ENCODE peak calls at places on chromosomes 1 and 21, in five cellular contexts. Z is ovary, G is fibroblast of lung, P is heart left ventricle, L is tibial nerve. X is an unnamed sample. For H3K27me3, the result is how much of the 10 kb centered on the place peaks cover.

GRCh38 chr1:243550276-243550675 is 294.4 kb downstream of the SDCCAG8 start:
- DNase-seq in Z (no peak), G (peak), P (no peak), L (no peak), X (no peak)

GRCh38 chr1:229434641-229435051 is 752 bp upstream of the ACTA1 start:
- DNase-seq in Z (no peak), G (no peak), P (no peak), L (no peak), X (no peak)

GRCh38 chr1:210700083-210700482 is 371.4 kb downstream of the HHAT start:
- DNase-seq in Z (no peak), G (no peak), P (no peak), L (no peak), X (no peak)

GRCh38 chr1:51329443-51330325 is 678 bp downstream of the TTC39A start:
- DNase-seq in Z (no peak), G (no peak), P (no peak), L (no peak), X (no peak)

GRCh38 chr21:30613836-30614235 is at the start of gene KRTAP6-1:
- DNase-seq in Z (no peak), G (no peak), P (no peak), L (no peak), X (no peak)

GRCh38 chr1:148334339-148335130 is 148.6 kb downstream of the PPIAL4G start:
- DNase-seq in Z (peak), G (peak), P (peak), L (peak), X (peak)

GRCh38 chr1:112397051-112397471 is 1.0 kb downstream of the CTTNBP2NL start:
- DNase-seq in Z (no peak), G (no peak), P (no peak), L (no peak), X (no peak)

GRCh38 chr1:20063861-20064292 is 6.1 kb upstream of the PLA2G5 start:
- DNase-seq in Z (no peak), G (peak), P (no peak), L (no peak), X (no peak)

GRCh38 chr1:26768755-26769154 is 19.0 kb upstream of the PIGV start:
- DNase-seq in Z (no peak), G (peak), P (no peak), L (no peak), X (no peak)

DNA sequence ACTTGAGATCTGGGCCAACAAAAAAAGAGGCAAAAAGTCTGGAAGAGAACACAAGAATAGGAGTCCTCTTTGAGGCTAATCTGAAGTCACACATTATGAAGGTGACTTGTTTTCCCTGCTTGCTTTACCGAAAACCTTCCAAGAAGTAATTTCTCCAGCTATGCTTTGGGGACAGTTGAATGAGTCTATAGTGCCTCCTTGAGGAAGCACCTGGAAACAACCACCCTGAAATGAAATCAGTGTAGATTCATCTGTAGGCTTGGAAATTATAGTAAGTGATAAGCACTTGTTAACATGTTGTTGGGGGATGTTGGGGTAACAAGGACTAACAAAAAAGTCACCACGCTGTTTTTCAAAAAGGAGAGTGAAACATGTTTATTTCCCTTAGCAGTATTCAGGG is 23.4 kb upstream of the RPTN start:
- DNase-seq in Z (no peak), G (peak), P (no peak), L (no peak), X (no peak)
- TF ChIP-seq CTCF in Z (no peak), G (peak), P (peak), L (peak), X (no peak)

GRCh38 chr1:246613131-246613758 is 47.0 kb downstream of the CNST start:
- DNase-seq in Z (no peak), G (no peak), P (no peak), L (no peak), X (no peak)
- H3K27ac ChIP-seq in Z (no peak), G (no peak), P (no peak), L (no peak), X (no peak)

GRCh38 chr1:6239950-6240768 is 3.8 kb upstream of the HES3 start:
- DNase-seq in Z (no peak), G (peak), P (no peak), L (no peak), X (no peak)
- H3K27me3 ChIP-seq in Z (under half), G (under half), P (half or more), L (under half), X (under half)

GRCh38 chr21:38247738-38248509 is 8.9 kb upstream of the KCNJ15 start:
- DNase-seq in Z (no peak), G (no peak), P (no peak), L (no peak), X (no peak)
- TF ChIP-seq CTCF in Z (no peak), G (no peak), P (no peak), L (no peak), X (no peak)

DNA sequence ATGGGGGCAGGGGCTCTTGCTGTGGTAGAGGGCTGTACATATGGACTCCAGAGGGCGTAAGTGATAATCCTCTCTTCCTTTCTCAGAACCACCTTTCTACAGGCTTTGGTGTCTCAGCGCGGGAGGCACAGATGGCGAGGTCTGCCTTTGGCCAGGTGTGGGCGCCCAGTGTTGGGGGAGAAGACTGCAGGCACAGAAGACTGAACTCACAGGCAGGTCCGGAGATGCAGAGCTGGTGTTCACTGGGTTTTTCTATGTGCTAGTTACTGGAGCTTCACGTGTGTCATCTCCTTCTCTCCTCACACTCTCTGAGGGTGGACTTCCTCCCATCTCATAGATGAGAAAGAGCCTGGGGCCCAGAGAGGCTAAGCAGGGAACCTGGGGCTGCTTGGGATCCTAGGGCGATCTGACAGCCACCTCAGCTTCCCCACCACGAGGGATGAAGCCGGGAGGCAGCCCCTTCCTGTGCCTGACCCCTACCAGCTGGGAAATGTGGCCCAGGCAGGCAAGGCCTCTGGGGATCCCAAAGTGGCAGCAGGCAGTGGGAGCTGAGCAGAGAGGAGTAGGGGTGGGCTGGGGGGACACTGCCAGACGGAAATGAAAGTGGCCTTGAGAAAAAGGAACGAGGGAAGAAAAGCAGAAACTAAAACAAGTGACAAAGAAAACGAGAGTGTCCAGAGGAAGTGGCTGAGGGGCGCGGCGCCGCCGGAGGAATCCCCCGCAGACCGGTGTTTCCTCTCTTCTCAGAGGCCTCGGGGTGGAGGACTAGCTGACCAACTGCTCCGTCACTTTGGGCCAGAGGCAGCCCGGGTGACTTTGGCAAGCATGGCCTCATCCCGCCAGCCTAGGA is 191.6 kb downstream of the HIVEP3 start:
- DNase-seq in Z (no peak), G (no peak), P (peak), L (peak), X (no peak)
- H3K27ac ChIP-seq in Z (no peak), G (no peak), P (no peak), L (no peak), X (no peak)

GRCh38 chr1:29784276-29785136 is 548.2 kb downstream of the PTPRU start:
- DNase-seq in Z (no peak), G (no peak), P (no peak), L (no peak), X (no peak)

GRCh38 chr1:29785137-29785527 is 548.8 kb downstream of the PTPRU start:
- DNase-seq in Z (no peak), G (no peak), P (no peak), L (no peak), X (no peak)

GRCh38 chr1:29786791-29787732 is 550.7 kb downstream of the PTPRU start:
- DNase-seq in Z (no peak), G (no peak), P (no peak), L (no peak), X (no peak)

GRCh38 chr1:29786195-29786594 is 549.9 kb downstream of the PTPRU start:
- DNase-seq in Z (no peak), G (no peak), P (no peak), L (no peak), X (no peak)

DNA sequence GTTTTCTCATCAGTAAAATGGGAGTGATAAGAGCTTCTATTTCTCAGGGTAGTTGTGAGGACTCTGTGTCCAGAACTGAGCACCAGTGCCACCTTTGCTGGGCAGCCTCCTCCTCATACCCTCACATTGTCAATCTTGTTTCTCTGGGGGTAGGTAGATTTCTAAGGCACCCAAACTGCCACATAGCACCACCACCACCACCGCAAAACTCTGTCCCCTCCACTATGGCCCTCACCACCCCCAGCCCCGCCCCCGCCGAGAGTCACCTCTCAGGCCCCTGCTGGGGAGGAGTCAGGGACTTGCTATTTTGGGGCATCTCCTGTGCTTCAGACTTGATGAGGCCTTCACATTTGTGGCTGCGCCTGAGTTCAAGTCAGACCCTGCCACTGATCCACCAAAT is 549.2 kb downstream of the PTPRU start:
- DNase-seq in Z (no peak), G (no peak), P (no peak), L (no peak), X (no peak)
- H3K27me3 ChIP-seq in Z (under half), G (under half), P (under half), L (under half), X (under half)

DNA sequence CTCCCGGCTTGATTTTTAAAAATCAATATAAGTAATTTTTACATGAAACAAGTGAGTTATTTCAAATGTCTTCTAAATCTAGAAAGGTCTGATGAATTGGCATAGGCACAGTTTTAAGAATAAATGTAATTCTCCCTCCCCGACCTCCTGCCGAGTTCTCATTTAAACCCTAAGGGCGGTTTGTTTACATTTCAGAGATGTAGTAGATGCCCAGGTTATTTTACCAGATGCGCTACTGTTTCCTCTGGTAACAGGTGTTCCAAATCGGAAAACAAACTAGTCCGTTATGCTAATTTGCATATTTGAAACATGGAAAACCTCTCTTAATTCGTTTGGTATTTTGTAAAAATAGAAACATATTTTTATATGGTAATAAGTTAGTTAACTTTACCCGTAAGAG is 53.8 kb upstream of the CFAP126 start:
- DNase-seq in Z (no peak), G (no peak), P (no peak), L (no peak), X (no peak)
- TF ChIP-seq CTCF in Z (no peak), G (no peak), P (no peak), L (no peak), X (no peak)

DNA sequence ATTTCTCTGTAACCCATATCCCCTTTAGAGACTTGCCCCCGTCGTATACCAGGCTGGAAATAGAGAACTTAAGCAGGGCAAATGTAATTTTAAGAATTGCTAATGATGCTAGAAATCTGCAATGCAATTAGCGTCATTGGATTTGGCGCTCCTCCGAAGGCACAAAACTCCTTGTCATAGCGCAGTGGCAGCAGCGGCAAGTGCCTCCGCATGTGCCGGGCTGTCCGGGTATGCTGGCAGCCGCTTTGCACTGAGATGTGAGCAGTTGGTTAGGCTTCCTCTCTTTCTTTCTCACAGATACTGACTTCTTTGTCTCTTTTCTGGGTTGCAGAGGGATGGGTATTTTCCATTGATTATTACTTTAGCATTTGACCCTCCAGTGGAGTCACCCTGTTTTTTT is 193.4 kb upstream of the LMO4 start:
- DNase-seq in Z (no peak), G (no peak), P (peak), L (no peak), X (no peak)
- H3K27ac ChIP-seq in Z (no peak), G (no peak), P (no peak), L (peak), X (no peak)